ENCODE peak calls at places on chromosomes 13 and 19, in seven cellular contexts. U is body of pancreas; Z is activated T-helper 2 cell treated with anti-CD3 and anti-CD28 coated beads, Interferon-gamma antibody, Interleukin-2, Interleukin-4, amounts not matched to agents 10 μg/mL and 5 μg/mL and 100 μg/mL, durations not matched to agents 14 hours and 24 hours and 36 hours; H is SK-N-SH; X is activated CD4-positive, alpha-beta T cell treated with anti-CD3 and anti-CD28 coated beads for 24 hours; J is fibroblast of gingiva; M is progenitor cell of endocrine pancreas. Q is an unnamed sample.

GRCh38 chr13:75312884-75313520 is 169.0 kb downstream of the TBC1D4 start:
- DNase-seq in U (no peak), Z (peak), H (no peak), X (peak), J (no peak), M (no peak), Q (no peak)

GRCh38 chr19:50465986-50466771 is 10.1 kb upstream of the EMC10 start:
- DNase-seq in U (peak), Z (no peak), H (peak), X (no peak), J (no peak), M (peak), Q (no peak)

GRCh38 chr13:75016225-75016624 is 465.7 kb downstream of the TBC1D4 start:
- DNase-seq in U (no peak), Z (no peak), H (no peak), X (no peak), J (no peak), M (no peak), Q (no peak)

GRCh38 chr19:3670796-3671679 is 29.2 kb downstream of the PIP5K1C start:
- DNase-seq in U (peak), Z (no peak), H (no peak), X (peak), J (peak), M (no peak), Q (no peak)

GRCh38 chr13:37360556-37360955 is 238.0 kb downstream of the POSTN start:
- DNase-seq in U (no peak), Z (no peak), H (no peak), X (no peak), J (no peak), M (no peak), Q (no peak)

GRCh38 chr19:42284066-42284501 is 15.0 kb downstream of the CIC start:
- DNase-seq in U (peak), Z (peak), H (peak), X (peak), J (peak), M (peak), Q (no peak)

GRCh38 chr19:53977991-53978731 is 13.3 kb upstream of the CACNG6 start:
- DNase-seq in U (peak), Z (no peak), H (peak), X (no peak), J (peak), M (peak), Q (no peak)

GRCh38 chr13:45370922-45371406 is 30.0 kb upstream of the TPT1 start:
- DNase-seq in U (peak), Z (peak), H (peak), X (peak), J (peak), M (peak), Q (peak)

GRCh38 chr13:23751195-23751594 is 138.0 kb downstream of the MIPEP start:
- DNase-seq in U (no peak), Z (no peak), H (no peak), X (no peak), J (no peak), M (no peak), Q (no peak)

GRCh38 chr13:99992912-99993311 is 11.3 kb downstream of the ZIC2 start:
- DNase-seq in U (no peak), Z (no peak), H (no peak), X (no peak), J (no peak), M (no peak), Q (no peak)

GRCh38 chr19:19064811-19065745 is 1.3 kb downstream of the SLC25A42 start:
- DNase-seq in U (peak), Z (peak), H (peak), X (peak), J (no peak), M (no peak), Q (no peak)

Q was measured in SK-N-MC.